ENCODE peak calls at places on chromosomes 2 and 18, in eight cellular contexts. X is tibial nerve, Y is K562, L is sigmoid colon, J is ovary, T is A549, U is stomach, V is upper lobe of left lung. R is an unnamed sample.

GRCh38 chr18:54117853-54118773 is 106.4 kb downstream of the MBD2 start:
- DNase-seq in X (no peak), Y (no peak), L (no peak), J (no peak), T (no peak), U (no peak), V (no peak), R (no peak)

GRCh38 chr2:45283764-45284620 is 274.7 kb upstream of the SIX2 start:
- DNase-seq in X (no peak), Y (no peak), L (no peak), J (no peak), T (peak; percentile 54), U (no peak), V (no peak), R (no peak)

GRCh38 chr18:48539406-48540328 is 836 bp downstream of the CTIF start:
- DNase-seq in X (peak; percentile 56), Y (peak; percentile 44), L (peak; percentile 79), J (peak; percentile 76), T (peak; percentile 39), U (peak; percentile 32), V (peak; percentile 28), R (peak; percentile 45)

GRCh38 chr18:2417861-2418610 is 153.3 kb downstream of the METTL4 start:
- DNase-seq in X (no peak), Y (no peak), L (no peak), J (no peak), T (no peak), U (no peak), V (no peak), R (no peak)

GRCh38 chr2:9744256-9745004 is 98.8 kb upstream of the TAF1B start:
- DNase-seq in X (no peak), Y (no peak), L (no peak), J (no peak), T (no peak), U (no peak), V (no peak), R (peak; percentile 84)

GRCh38 chr2:169583494-169583893 is 657 bp upstream of the PPIG start:
- DNase-seq in X (no peak), Y (no peak), L (no peak), J (no peak), T (no peak), U (no peak), V (no peak), R (no peak)

GRCh38 chr18:27966872-27967271 is 210.1 kb downstream of the CDH2 start:
- DNase-seq in X (no peak), Y (no peak), L (no peak), J (no peak), T (no peak), U (no peak), V (no peak), R (no peak)

GRCh38 chr2:206143451-206143850 is 15.8 kb downstream of the NDUFS1 start:
- DNase-seq in X (no peak), Y (no peak), L (no peak), J (no peak), T (no peak), U (no peak), V (no peak), R (no peak)

GRCh38 chr2:128444816-128445532 is 126.3 kb upstream of the HS6ST1 start:
- DNase-seq in X (no peak), Y (no peak), L (no peak), J (no peak), T (no peak), U (peak; percentile 14), V (no peak), R (no peak)

DNA sequence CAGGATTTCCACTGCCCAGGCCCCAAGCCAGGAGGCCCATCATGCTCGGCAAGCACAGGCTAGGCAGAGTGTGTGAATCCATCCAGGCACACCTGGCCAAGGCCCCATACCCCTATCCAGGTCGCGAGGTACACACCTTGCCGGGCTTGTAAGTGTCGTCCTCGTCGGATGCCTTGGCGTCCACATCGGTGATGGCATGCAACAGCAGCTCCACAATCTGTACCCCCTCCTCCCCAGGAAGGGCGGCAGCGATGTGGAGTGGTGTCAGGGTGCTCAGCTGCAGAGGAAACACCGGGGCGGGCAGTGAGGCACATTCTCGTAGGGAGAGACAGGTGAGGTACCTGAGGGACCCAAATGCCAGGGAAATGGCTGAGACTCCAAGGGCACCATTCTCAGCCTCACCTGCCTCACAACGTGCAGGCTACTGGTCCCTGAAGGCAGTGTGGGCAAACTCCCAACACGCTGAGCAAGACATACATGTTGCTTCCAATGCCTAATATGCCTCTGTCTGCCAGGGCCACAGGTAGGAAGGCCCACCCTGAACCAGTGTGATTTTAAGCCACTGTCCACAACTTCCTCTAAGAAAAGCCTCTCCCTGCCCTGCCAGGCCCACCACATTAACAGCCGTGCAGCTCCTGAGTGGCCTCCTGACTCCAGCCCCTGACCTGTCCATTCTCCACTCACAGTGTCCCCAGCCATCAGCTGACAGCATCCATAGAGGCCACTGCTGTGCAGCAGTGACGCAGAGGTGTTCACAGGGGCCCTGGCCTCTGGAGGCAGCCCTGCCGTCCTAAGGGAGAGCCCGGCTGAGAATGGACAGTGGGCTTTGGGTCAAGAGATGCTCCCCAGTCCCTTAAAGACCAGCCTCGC is 44.9 kb downstream of the ANKMY1 start:
- DNase-seq in X (no peak), Y (no peak), L (peak; percentile 60), J (no peak), T (no peak), U (peak; percentile 24), V (peak; percentile 14), R (no peak)
- TF ChIP-seq EP300 in X (no peak), Y (no peak), L (no peak), J (no peak), T (no peak), U (no peak), V (no peak), R (no peak)

GRCh38 chr2:66434679-66435548 is at the start of gene MEIS1:
- DNase-seq in X (peak; percentile 86), Y (peak; percentile 91), L (peak; percentile 99), J (peak; percentile 93), T (peak; percentile 95), U (peak; percentile 90), V (peak; percentile 85), R (peak; percentile 80)
- TF ChIP-seq POLR2A in X (peak; percentile 86), Y (peak; percentile 82), L (peak; percentile 93), J (peak; percentile 97), T (peak; percentile 91), U (no peak), V (no peak), R (peak; percentile 86)

GRCh38 chr18:69002233-69002632 is 204.4 kb downstream of the CCDC102B start:
- DNase-seq in X (no peak), Y (no peak), L (no peak), J (no peak), T (no peak), U (no peak), V (no peak), R (no peak)
- TF ChIP-seq CTCF in X (no peak), Y (no peak), L (no peak), J (peak; percentile 18), T (no peak), U (no peak), V (no peak), R (no peak)

GRCh38 chr2:239341146-239341732 is 59.6 kb downstream of the HDAC4 start:
- DNase-seq in X (no peak), Y (no peak), L (no peak), J (no peak), T (no peak), U (no peak), V (no peak), R (no peak)

GRCh38 chr2:239339241-239339640 is 61.6 kb downstream of the HDAC4 start:
- DNase-seq in X (no peak), Y (no peak), L (no peak), J (no peak), T (no peak), U (no peak), V (no peak), R (no peak)

GRCh38 chr2:239337877-239338484 is 62.8 kb downstream of the HDAC4 start:
- DNase-seq in X (no peak), Y (no peak), L (no peak), J (no peak), T (no peak), U (no peak), V (no peak), R (peak; percentile 44)

GRCh38 chr2:239341840-239342239 is 59.0 kb downstream of the HDAC4 start:
- DNase-seq in X (no peak), Y (no peak), L (no peak), J (no peak), T (no peak), U (no peak), V (no peak), R (no peak)

GRCh38 chr2:239339726-239340654 is 60.8 kb downstream of the HDAC4 start:
- DNase-seq in X (no peak), Y (no peak), L (peak; percentile 64), J (no peak), T (no peak), U (no peak), V (no peak), R (no peak)
- TF ChIP-seq EP300 in X (no peak), Y (no peak), L (no peak), J (no peak), T (no peak), U (no peak), V (no peak), R (no peak)

DNA sequence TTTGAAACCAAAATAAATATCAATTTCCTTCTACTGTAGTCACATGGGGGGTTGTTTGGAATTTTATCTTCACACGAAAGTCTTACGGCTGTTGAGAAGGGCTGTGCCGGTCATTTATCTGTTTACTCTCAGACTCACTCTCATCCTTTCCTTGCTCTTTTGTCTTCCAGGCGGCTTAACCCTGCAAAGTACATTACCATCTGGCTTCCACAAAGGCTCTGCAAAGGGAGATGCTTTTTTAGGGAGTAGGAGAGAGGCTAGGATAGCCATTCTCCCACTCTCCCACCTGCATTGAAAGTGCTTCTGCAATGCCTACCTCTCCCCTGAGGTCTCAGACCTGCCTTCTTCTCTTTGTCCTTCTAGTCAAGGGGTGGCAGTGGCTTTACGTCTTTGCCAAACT is 247.6 kb downstream of the MEIS1 start:
- DNase-seq in X (no peak), Y (no peak), L (no peak), J (no peak), T (no peak), U (no peak), V (no peak), R (no peak)
- TF ChIP-seq POLR2A in X (no peak), Y (no peak), L (no peak), J (no peak), T (no peak), U (no peak), V (no peak), R (no peak)

GRCh38 chr2:177343773-177344172 is 48.8 kb upstream of the AGPS start:
- DNase-seq in X (no peak), Y (no peak), L (no peak), J (no peak), T (no peak), U (no peak), V (no peak), R (no peak)

GRCh38 chr2:177342736-177343135 is 49.8 kb upstream of the AGPS start:
- DNase-seq in X (no peak), Y (no peak), L (no peak), J (no peak), T (no peak), U (no peak), V (no peak), R (no peak)

GRCh38 chr2:177347570-177347969 is 45.0 kb upstream of the AGPS start:
- DNase-seq in X (no peak), Y (no peak), L (no peak), J (no peak), T (no peak), U (no peak), V (no peak), R (no peak)

GRCh38 chr2:177346192-177346591 is 46.4 kb upstream of the AGPS start:
- DNase-seq in X (no peak), Y (no peak), L (no peak), J (no peak), T (no peak), U (no peak), V (no peak), R (no peak)

GRCh38 chr2:177344316-177344715 is 48.3 kb upstream of the AGPS start:
- DNase-seq in X (no peak), Y (no peak), L (no peak), J (no peak), T (peak; percentile 13), U (no peak), V (no peak), R (no peak)
- TF ChIP-seq CTCF in X (no peak), Y (no peak), L (no peak), J (no peak), T (no peak), U (no peak), V (no peak), R (no peak)

R was measured in transverse colon.